ENCODE peak calls at places on chromosomes 16 and 17, in nine cellular contexts. F, N, S, O, C, U, V, Y and Z are unnamed samples.

GRCh38 chr17:83069571-83069906 is 9.9 kb upstream of the METRNL start:
- DNase-seq in F (no peak), N (no peak), S (no peak), O (no peak), C (no peak), U (no peak), V (no peak), Y (no peak), Z (no peak)

GRCh38 chr17:48244814-48245213 is 137.2 kb downstream of the SNX11 start:
- DNase-seq in F (no peak), N (no peak), S (no peak), O (no peak), C (no peak), U (no peak), V (no peak), Y (no peak), Z (no peak)

GRCh38 chr16:64507240-64508024 is 614.4 kb downstream of the CDH11 start:
- DNase-seq in F (no peak), N (no peak), S (no peak), O (no peak), C (no peak), U (no peak), V (no peak), Y (no peak), Z (no peak)

GRCh38 chr16:71499775-71500364 is 10.7 kb upstream of the ZNF19 start:
- DNase-seq in F (peak; percentile 17), N (peak; percentile 36), S (no peak), O (peak; percentile 79), C (peak; percentile 24), U (no peak), V (no peak), Y (peak; percentile 66), Z (peak; percentile 26)

GRCh38 chr17:38577244-38577643 is 28.5 kb downstream of the SRCIN1 start:
- DNase-seq in F (no peak), N (no peak), S (no peak), O (no peak), C (no peak), U (no peak), V (no peak), Y (no peak), Z (no peak)

GRCh38 chr17:62627904-62628603 is 584 bp downstream of the MRC2 start:
- DNase-seq in F (peak; percentile 74), N (peak; percentile 23), S (no peak), O (peak; percentile 30), C (peak; percentile 64), U (peak; percentile 89), V (no peak), Y (peak; percentile 91), Z (peak; percentile 28)

GRCh38 chr17:12664894-12665262 is 812 bp upstream of the MYOCD start:
- DNase-seq in F (no peak), N (no peak), S (no peak), O (peak; percentile 47), C (no peak), U (no peak), V (no peak), Y (no peak), Z (no peak)

GRCh38 chr16:35730251-35730650 is 2270.8 kb downstream of the TP53TG3F start:
- DNase-seq in F (no peak), N (no peak), S (no peak), O (no peak), C (no peak), U (no peak), V (peak; percentile 60), Y (no peak), Z (no peak)

GRCh38 chr16:23323224-23324030 is 21.3 kb downstream of the SCNN1B start:
- DNase-seq in F (no peak), N (no peak), S (no peak), O (no peak), C (no peak), U (no peak), V (no peak), Y (no peak), Z (no peak)

GRCh38 chr17:17492085-17492484 is 4.1 kb downstream of the RASD1 start:
- DNase-seq in F (no peak), N (no peak), S (peak; percentile 38), O (no peak), C (no peak), U (no peak), V (no peak), Y (no peak), Z (no peak)

GRCh38 chr17:83107656-83108048 is 28.2 kb downstream of the METRNL start:
- DNase-seq in F (no peak), N (no peak), S (no peak), O (no peak), C (no peak), U (peak; percentile 58), V (no peak), Y (no peak), Z (no peak)

GRCh38 chr16:20166531-20167235 is 93.0 kb upstream of the GPR139 start:
- DNase-seq in F (no peak), N (no peak), S (no peak), O (peak; percentile 23), C (no peak), U (no peak), V (no peak), Y (no peak), Z (no peak)

GRCh38 chr17:8803531-8804416 is 4.6 kb upstream of the MFSD6L start:
- DNase-seq in F (no peak), N (no peak), S (no peak), O (peak; percentile 59), C (no peak), U (no peak), V (peak; percentile 84), Y (no peak), Z (no peak)

GRCh38 chr16:81686391-81687182 is 92.5 kb upstream of the PLCG2 start:
- DNase-seq in F (no peak), N (no peak), S (no peak), O (no peak), C (no peak), U (no peak), V (no peak), Y (no peak), Z (no peak)

GRCh38 chr17:801660-802059 is 19.5 kb downstream of the MRM3 start:
- DNase-seq in F (no peak), N (no peak), S (no peak), O (no peak), C (no peak), U (no peak), V (no peak), Y (no peak), Z (no peak)

GRCh38 chr17:76145231-76146052 is 4.4 kb upstream of the FOXJ1 start:
- DNase-seq in F (no peak), N (no peak), S (peak; percentile 49), O (peak; percentile 48), C (no peak), U (no peak), V (no peak), Y (no peak), Z (peak; percentile 47)

GRCh38 chr17:33038740-33039139 is 47.1 kb downstream of the SPACA3 start:
- DNase-seq in F (peak; percentile 0), N (no peak), S (no peak), O (peak; percentile 80), C (no peak), U (no peak), V (no peak), Y (peak; percentile 73), Z (peak; percentile 41)

DNA sequence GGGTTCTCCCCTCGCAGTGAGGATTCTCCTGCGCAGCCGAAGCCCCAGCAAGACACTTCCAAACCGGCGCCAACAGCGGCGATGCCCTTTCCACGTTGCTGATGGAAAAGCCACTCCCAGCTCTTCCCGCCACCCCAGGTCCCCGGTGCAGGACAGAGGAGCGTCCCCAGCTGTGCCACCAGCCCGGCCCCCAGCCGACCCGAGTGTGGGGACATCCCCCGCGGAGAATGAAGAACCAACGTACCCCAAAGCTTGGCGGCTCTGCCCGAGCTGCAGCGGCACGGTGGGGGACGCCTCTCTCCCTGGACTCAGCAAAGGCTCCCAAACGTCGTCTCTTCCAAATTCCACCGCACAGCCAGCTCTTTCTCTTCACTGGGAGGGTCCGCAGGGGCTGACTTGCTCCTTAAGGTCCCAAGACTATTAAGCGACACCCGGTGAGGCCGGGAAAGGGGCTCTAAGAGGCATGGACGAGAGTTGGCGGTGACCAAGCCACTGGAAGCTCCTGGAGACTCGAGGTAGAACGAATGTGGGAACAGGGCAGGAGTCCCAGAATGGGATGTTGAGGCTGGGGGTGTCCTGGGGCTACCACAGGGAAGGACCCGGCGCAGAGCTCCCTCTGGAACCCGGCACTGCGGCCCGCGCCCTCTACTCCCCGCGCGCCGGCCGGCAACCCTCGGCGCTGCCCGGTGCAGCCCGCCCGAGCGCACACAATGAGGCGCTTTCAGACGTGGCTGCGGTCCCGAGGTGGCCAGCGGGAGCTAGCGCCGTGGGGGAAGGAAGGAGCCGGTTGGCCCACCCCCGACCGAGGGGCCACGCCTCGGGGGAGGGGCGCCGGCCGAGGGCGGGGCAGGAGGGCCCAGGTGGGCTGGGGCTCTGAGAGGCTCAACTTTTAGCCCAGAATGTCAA is at the start of gene CHST6:
- DNase-seq in F (no peak), N (no peak), S (no peak), O (peak; percentile 91), C (peak; percentile 67), U (peak; percentile 87), V (no peak), Y (peak; percentile 67), Z (peak; percentile 31)
- TF ChIP-seq POLR2AphosphoS5 in F (no peak), N (no peak), S (no peak), O (peak; percentile 97), C (no peak), U (peak; percentile 19), V (peak; percentile 27), Y (no peak), Z (no peak)

DNA sequence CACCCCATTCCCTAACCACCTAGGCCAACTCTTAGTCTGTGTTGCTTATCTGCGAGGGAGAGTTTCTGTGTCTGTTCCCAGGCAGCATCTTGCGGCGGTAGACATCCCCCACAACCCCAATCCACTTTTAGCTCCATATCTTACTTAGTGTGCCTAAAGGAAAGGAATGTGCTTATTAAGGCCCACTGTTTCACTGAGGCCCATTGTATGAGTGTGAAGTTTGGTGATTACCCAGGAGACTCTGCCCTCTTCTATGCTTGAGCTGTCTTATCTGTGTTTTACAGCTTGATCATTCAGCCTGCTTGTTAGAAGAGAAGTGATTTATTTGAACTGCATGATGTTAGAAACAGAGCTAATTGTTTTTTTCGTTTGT is 10.3 kb upstream of the MLYCD start:
- DNase-seq in F (no peak), N (no peak), S (no peak), O (no peak), C (no peak), U (no peak), V (no peak), Y (no peak), Z (no peak)
- TF ChIP-seq POLR2AphosphoS5 in F (no peak), N (no peak), S (no peak), O (no peak), C (no peak), U (no peak), V (no peak), Y (no peak), Z (no peak)

GRCh38 chr16:85129846-85130706 is 17.8 kb upstream of the CIBAR2 start:
- DNase-seq in F (no peak), N (no peak), S (no peak), O (no peak), C (no peak), U (no peak), V (no peak), Y (no peak), Z (no peak)
- TF ChIP-seq POLR2AphosphoS5 in F (no peak), N (peak; percentile 60), S (peak; percentile 33), O (no peak), C (no peak), U (peak; percentile 23), V (peak; percentile 67), Y (no peak), Z (no peak)

GRCh38 chr17:55161935-55162555 is 102.7 kb upstream of the HLF start:
- DNase-seq in F (no peak), N (no peak), S (no peak), O (no peak), C (no peak), U (no peak), V (no peak), Y (no peak), Z (no peak)
- TF ChIP-seq POLR2AphosphoS5 in F (no peak), N (no peak), S (no peak), O (no peak), C (no peak), U (no peak), V (no peak), Y (no peak), Z (no peak)